ENCODE peak calls at places on chromosomes 2 and 18, in six cellular contexts. Q is neural progenitor cell, G is breast epithelium, Z is psoas muscle, N is progenitor cell of endocrine pancreas, R is MCF 10A. D is an unnamed sample.

GRCh38 chr2:241052677-241053360 is 49.3 kb downstream of the MTERF4 start:
- DNase-seq in R (no peak), G (peak), N (no peak), Z (peak), Q (no peak), D (no peak)

GRCh38 chr18:48992791-48993555 is 42.2 kb upstream of the SMAD7 start:
- DNase-seq in G (no peak), Z (peak), N (no peak), R (no peak), Q (no peak), D (no peak)

GRCh38 chr2:1663621-1664020 is 80.7 kb downstream of the PXDN start:
- DNase-seq in Z (peak), G (no peak), N (no peak), R (no peak), Q (no peak), D (no peak)

GRCh38 chr2:56476509-56477071 is 292.8 kb downstream of the CCDC85A start:
- DNase-seq in R (no peak), G (no peak), Z (no peak), Q (no peak), N (no peak), D (no peak)

GRCh38 chr2:135607561-135607960 is 76.3 kb downstream of the R3HDM1 start:
- DNase-seq in R (peak), G (no peak), Z (no peak), Q (no peak), N (no peak), D (peak)

GRCh38 chr2:101516833-101517690 is 42.1 kb upstream of the RFX8 start:
- DNase-seq in G (no peak), Z (no peak), R (peak), N (no peak), Q (no peak), D (peak)

GRCh38 chr2:119841550-119841949 is 81.8 kb downstream of the PTPN4 start:
- DNase-seq in N (no peak), Q (no peak), Z (no peak), R (no peak), G (no peak), D (peak)

GRCh38 chr2:74333175-74333574 is 10.0 kb downstream of the SLC4A5 start:
- DNase-seq in Z (no peak), R (peak), N (no peak), G (no peak), Q (peak), D (peak)

GRCh38 chr2:120552800-120553471 is 182.7 kb upstream of the GLI2 start:
- DNase-seq in N (peak), Q (peak), R (peak), G (peak), Z (peak), D (peak)

GRCh38 chr2:67186871-67187270 is 210.3 kb upstream of the ETAA1 start:
- DNase-seq in G (no peak), R (no peak), Q (no peak), Z (no peak), N (no peak), D (no peak)

GRCh38 chr2:8263931-8264330 is 417.9 kb upstream of the ID2 start:
- DNase-seq in Q (peak), R (no peak), Z (no peak), N (no peak), G (no peak), D (no peak)

GRCh38 chr2:234845602-234846588 is 105.9 kb upstream of the SH3BP4 start:
- DNase-seq in G (no peak), R (no peak), Z (no peak), Q (no peak), N (no peak), D (no peak)

GRCh38 chr2:129160879-129161278 is 818.6 kb upstream of the RAB6C start:
- DNase-seq in Q (no peak), Z (no peak), G (no peak), R (no peak), N (no peak), D (no peak)

DNA sequence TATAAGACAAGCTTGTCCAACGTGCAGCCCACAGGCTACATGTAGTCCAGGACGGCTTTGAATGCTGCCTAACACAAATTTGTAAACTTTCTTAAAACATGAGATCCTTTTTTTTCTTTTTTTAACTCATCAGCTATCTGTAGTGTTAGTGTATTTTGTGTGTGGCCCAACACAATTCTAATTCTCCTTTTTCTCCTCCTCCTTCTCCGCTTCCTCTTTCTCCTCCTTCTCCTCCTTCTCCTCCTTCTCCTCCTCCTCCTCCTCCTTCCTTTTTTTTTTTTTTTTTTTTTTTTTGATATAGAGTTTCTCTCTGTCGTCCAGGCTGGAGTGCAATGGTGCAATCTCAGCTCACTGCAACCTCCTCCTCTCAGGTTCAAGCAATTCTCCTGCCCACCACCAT is 39.3 kb upstream of the GTF2A1L start:
- DNase-seq in Z (no peak), N (no peak), R (no peak), G (no peak), Q (no peak), D (no peak)
- TF ChIP-seq CTCF in Z (no peak), N (no peak), R (no peak), G (no peak), Q (no peak), D (no peak)

GRCh38 chr2:146228659-146229058 is 1616.2 kb upstream of the ACVR2A start:
- DNase-seq in N (no peak), R (no peak), Q (no peak), G (no peak), Z (no peak), D (no peak)

GRCh38 chr2:146227395-146228393 is 1617.1 kb upstream of the ACVR2A start:
- DNase-seq in N (no peak), Z (no peak), G (no peak), Q (no peak), R (no peak), D (no peak)

GRCh38 chr2:146221826-146222225 is 1623.0 kb upstream of the ACVR2A start:
- DNase-seq in N (no peak), Z (no peak), Q (no peak), R (no peak), G (no peak), D (no peak)

GRCh38 chr2:146229513-146230155 is 1615.2 kb upstream of the ACVR2A start:
- DNase-seq in N (no peak), R (no peak), G (no peak), Z (no peak), Q (no peak), D (no peak)

GRCh38 chr2:146226077-146226476 is 1618.8 kb upstream of the ACVR2A start:
- DNase-seq in R (no peak), Z (no peak), N (no peak), G (no peak), Q (no peak), D (no peak)
- TF ChIP-seq CTCF in R (no peak), Z (no peak), N (no peak), G (no peak), Q (no peak), D (no peak)

DNA sequence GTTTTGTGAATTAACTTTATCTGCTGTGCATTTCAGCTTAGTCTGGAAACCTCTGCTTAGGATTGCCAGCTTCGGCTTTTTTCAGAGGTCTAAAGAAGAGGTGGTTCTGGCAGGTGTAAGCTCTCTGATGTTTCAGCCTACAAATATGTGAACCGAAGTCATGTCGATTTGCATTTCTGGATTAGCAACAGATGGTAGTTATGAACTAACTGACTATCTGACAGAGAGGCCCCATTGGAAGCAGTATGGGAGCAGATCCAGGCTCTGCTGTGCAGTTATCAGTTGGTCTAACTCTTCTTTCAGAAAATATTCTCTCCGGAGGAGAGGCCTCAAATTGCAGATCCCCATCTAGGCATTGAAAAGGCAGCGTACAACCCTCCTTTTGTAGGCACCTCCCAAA is 32.7 kb upstream of the SPRED2 start:
- DNase-seq in Z (no peak), Q (no peak), G (no peak), N (no peak), R (no peak), D (peak)
- TF ChIP-seq CTCF in Z (no peak), Q (no peak), G (no peak), N (no peak), R (no peak), D (no peak)

DNA sequence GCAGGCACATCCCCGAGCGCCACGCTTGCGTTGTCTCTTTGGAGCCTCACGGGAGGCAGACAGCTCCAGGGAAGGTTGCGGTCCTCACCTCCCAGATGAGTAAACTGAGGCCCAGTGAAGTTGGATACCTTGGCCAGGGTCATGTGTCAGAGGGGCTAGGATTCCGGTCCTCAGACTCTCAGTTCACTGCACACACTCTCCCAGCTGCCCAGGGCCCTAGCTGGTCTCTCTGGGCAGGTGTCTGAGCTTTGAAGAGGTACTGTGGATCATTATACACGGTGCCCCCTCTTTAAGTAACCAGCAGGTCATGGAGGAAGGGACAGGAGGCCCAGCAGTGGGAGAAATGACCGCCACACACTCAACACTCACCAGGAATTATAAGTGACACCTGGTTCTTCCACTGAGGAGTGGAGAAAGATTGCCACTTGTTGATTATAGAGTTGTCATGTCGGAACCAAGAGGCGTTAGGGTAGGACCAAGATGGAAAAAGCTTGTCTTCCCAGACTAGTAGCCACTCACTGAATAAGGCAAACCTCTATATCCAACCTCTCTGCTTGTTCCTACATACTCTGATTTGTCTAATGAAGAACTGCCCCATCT is 588 bp downstream of the TMEM214 start:
- DNase-seq in G (no peak), Z (peak), N (no peak), Q (no peak), R (no peak), D (no peak)
- TF ChIP-seq CTCF in G (no peak), Z (no peak), N (no peak), Q (no peak), R (no peak), D (no peak)

GRCh38 chr18:24446953-24447537 is 13.4 kb upstream of the HRH4 start:
- DNase-seq in R (no peak), Z (no peak), N (no peak), Q (no peak), G (no peak), D (peak)
- TF ChIP-seq CTCF in R (no peak), Z (no peak), N (no peak), Q (peak), G (no peak), D (peak)

GRCh38 chr2:32836961-32837360 is 109.8 kb upstream of the LTBP1 start:
- DNase-seq in Q (no peak), G (no peak), N (no peak), R (no peak), Z (no peak), D (no peak)
- TF ChIP-seq CTCF in Q (no peak), G (no peak), N (no peak), R (no peak), Z (no peak), D (no peak)

DNA sequence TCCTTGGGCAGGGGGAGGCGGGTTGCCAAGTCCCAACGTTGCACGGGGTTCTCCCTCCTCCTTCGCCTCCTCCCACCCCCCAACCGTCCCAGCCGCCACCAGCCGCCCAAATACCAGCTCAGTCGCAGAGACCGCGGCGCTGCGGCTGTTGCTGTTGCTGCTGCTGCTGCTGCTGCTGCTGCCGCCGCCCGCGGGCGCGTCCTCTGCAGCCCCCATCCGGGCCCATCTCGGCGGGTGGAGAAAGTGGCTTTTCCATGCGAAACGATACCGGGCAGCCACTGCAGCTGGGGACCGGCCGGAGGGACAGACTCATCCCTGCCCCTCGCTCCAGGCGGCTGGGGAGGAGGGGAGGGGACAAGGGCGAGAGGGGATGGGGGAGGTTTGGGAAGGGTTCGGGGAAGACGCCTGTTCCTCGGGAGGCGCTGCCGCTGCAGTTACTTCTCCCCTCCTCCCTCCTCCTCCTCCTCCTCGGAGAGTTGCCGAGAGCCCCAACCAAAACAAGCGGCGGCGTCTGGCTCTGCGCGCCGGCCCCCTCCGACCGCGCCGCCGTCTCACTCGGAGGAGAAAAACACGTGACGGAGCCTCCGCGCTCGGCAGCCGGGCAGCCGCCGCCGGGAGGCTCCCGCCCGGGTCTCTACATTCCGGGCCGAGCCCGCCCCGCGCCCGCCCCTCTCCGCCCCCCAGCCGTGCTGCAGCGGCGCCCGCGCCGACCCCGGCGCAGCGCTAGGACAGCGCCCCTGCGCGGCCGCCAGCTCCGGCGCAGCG is at the start of gene IRS1:
- DNase-seq in Q (peak), N (peak), Z (peak), R (peak), G (peak), D (peak)
- TF ChIP-seq CTCF in Q (no peak), N (peak), Z (peak), R (peak), G (peak), D (no peak)

D was measured in fibroblast of mammary gland.